ENCODE peak calls at places on chromosomes 2 and 18, in ten cellular contexts. U is neural crest cell, F is choroid plexus epithelial cell, I is upper lobe of left lung, B is GM12878, K is cardiac muscle cell, N is RWPE1, Q is HFFc6, X is kidney epithelial cell, V is type B pancreatic cell. Y is an unnamed sample.

GRCh38 chr2:136032817-136033216 is 47.4 kb upstream of the DARS1 start:
- DNase-seq in U (no peak), F (no peak), I (no peak), B (no peak), K (no peak), N (no peak), Q (no peak), X (no peak), V (no peak), Y (no peak)

GRCh38 chr2:236764716-236765115 is 195.1 kb downstream of the ACKR3 start:
- DNase-seq in U (no peak), F (no peak), I (no peak), B (no peak), K (no peak), N (no peak), Q (no peak), X (no peak), V (no peak), Y (no peak)

GRCh38 chr18:23921716-23922285 is 92.8 kb upstream of the TTC39C start:
- DNase-seq in U (no peak), F (no peak), I (no peak), B (no peak), K (no peak), N (no peak), Q (no peak), X (no peak), V (no peak), Y (no peak)

GRCh38 chr2:127449898-127450297 is 31.7 kb downstream of the PROC start:
- DNase-seq in U (no peak), F (no peak), I (no peak), B (no peak), K (no peak), N (no peak), Q (no peak), X (no peak), V (no peak), Y (no peak)

GRCh38 chr18:24862225-24862893 is 401.9 kb downstream of the HRH4 start:
- DNase-seq in U (peak; percentile 38), F (no peak), I (no peak), B (no peak), K (no peak), N (no peak), Q (no peak), X (no peak), V (no peak), Y (no peak)

GRCh38 chr18:51537487-51537886 is 340.0 kb upstream of the MEX3C start:
- DNase-seq in U (peak; percentile 29), F (peak; percentile 54), I (peak; percentile 35), B (peak; percentile 2), K (peak; percentile 67), N (peak; percentile 20), Q (no peak), X (no peak), V (no peak), Y (peak; percentile 40)

GRCh38 chr2:118569876-118570535 is 277.4 kb downstream of the EN1 start:
- DNase-seq in U (no peak), F (no peak), I (no peak), B (no peak), K (no peak), N (no peak), Q (no peak), X (no peak), V (no peak), Y (no peak)

GRCh38 chr2:88680916-88681315 is 10.6 kb upstream of the RPIA start:
- DNase-seq in U (no peak), F (no peak), I (no peak), B (no peak), K (no peak), N (no peak), Q (no peak), X (no peak), V (no peak), Y (no peak)

GRCh38 chr2:95326433-95327140 is 29.4 kb downstream of the KCNIP3 start:
- DNase-seq in U (no peak), F (no peak), I (no peak), B (no peak), K (no peak), N (no peak), Q (no peak), X (no peak), V (no peak), Y (no peak)

GRCh38 chr2:95325590-95326432 is 28.7 kb downstream of the KCNIP3 start:
- DNase-seq in U (no peak), F (no peak), I (no peak), B (no peak), K (no peak), N (no peak), Q (no peak), X (no peak), V (no peak), Y (no peak)

GRCh38 chr2:95329401-95329800 is 32.3 kb downstream of the KCNIP3 start:
- DNase-seq in U (no peak), F (no peak), I (no peak), B (no peak), K (no peak), N (no peak), Q (no peak), X (no peak), V (no peak), Y (no peak)

GRCh38 chr2:95328386-95329125 is 31.4 kb downstream of the KCNIP3 start:
- DNase-seq in U (no peak), F (peak; percentile 8), I (no peak), B (no peak), K (peak; percentile 48), N (no peak), Q (no peak), X (no peak), V (no peak), Y (no peak)

DNA sequence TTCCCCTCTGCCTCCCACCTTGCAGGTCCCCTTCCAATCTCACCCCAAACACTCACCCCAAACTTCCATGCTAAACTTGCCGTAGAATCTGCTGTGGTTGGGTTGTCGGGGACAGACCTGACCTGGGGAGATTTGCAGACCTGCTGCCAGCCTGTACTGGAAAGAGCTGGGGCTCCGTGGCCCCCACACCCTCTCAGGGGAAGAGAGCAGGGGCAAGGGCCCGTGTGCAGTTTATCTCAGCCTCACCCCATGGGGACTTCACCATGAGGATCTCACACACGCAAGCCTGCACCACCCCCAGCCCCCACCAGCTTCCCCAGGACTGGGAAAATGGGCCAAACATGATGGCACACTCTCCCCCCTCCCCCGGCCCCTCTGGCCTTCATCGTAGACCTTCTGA is 30.7 kb downstream of the KCNIP3 start:
- DNase-seq in U (no peak), F (no peak), I (no peak), B (no peak), K (no peak), N (no peak), Q (no peak), X (no peak), V (no peak), Y (no peak)
- TF ChIP-seq CTCF in U (no peak), F (no peak), I (no peak), B (no peak), K (no peak), N (no peak), Q (peak; percentile 3), X (no peak), V (no peak), Y (no peak)

GRCh38 chr18:70380915-70381896 is 92.4 kb downstream of the SOCS6 start:
- DNase-seq in U (peak; percentile 42), F (no peak), I (no peak), B (no peak), K (peak; percentile 57), N (no peak), Q (no peak), X (no peak), V (no peak), Y (no peak)

GRCh38 chr18:70382992-70383717 is 94.3 kb downstream of the SOCS6 start:
- DNase-seq in U (no peak), F (no peak), I (no peak), B (no peak), K (peak; percentile 1), N (no peak), Q (no peak), X (no peak), V (no peak), Y (no peak)

GRCh38 chr18:70384181-70384790 is 95.4 kb downstream of the SOCS6 start:
- DNase-seq in U (no peak), F (peak; percentile 58), I (no peak), B (no peak), K (no peak), N (peak; percentile 69), Q (peak; percentile 97), X (peak; percentile 92), V (no peak), Y (no peak)

GRCh38 chr18:70385474-70385873 is 96.6 kb downstream of the SOCS6 start:
- DNase-seq in U (no peak), F (no peak), I (no peak), B (no peak), K (no peak), N (no peak), Q (no peak), X (no peak), V (no peak), Y (no peak)

DNA sequence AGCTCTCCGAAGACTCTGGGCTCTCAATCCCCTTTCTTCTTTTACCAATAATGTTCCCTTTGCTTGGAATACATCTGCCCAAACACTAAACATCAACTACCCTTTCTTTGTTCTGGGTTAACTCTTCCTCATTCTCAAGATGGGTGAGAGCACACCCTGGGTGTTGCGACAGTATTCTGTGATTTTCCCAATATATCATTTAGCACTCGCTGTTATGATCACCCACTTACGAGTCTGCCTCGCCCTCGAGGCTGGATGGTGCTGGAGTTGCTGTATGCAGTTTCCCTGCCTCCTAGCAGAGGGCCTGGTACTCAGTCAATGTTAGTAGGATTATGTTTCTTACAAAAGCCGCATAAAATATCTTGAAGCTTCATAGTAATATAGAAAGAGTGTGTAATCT is 93.2 kb downstream of the SOCS6 start:
- DNase-seq in U (no peak), F (no peak), I (no peak), B (no peak), K (no peak), N (no peak), Q (no peak), X (no peak), V (no peak), Y (no peak)
- TF ChIP-seq CTCF in U (no peak), F (no peak), I (no peak), B (no peak), K (no peak), N (no peak), Q (no peak), X (no peak), V (no peak), Y (no peak)

GRCh38 chr2:52976132-52976949 is 791.3 kb upstream of the CHAC2 start:
- DNase-seq in U (peak; percentile 3), F (peak; percentile 45), I (no peak), B (no peak), K (peak; percentile 33), N (peak; percentile 34), Q (no peak), X (no peak), V (no peak), Y (no peak)
- TF ChIP-seq CTCF in U (peak; percentile 64), F (peak; percentile 83), I (no peak), B (peak; percentile 47), K (peak; percentile 42), N (peak; percentile 60), Q (peak; percentile 70), X (peak; percentile 79), V (peak; percentile 70), Y (peak; percentile 42)

DNA sequence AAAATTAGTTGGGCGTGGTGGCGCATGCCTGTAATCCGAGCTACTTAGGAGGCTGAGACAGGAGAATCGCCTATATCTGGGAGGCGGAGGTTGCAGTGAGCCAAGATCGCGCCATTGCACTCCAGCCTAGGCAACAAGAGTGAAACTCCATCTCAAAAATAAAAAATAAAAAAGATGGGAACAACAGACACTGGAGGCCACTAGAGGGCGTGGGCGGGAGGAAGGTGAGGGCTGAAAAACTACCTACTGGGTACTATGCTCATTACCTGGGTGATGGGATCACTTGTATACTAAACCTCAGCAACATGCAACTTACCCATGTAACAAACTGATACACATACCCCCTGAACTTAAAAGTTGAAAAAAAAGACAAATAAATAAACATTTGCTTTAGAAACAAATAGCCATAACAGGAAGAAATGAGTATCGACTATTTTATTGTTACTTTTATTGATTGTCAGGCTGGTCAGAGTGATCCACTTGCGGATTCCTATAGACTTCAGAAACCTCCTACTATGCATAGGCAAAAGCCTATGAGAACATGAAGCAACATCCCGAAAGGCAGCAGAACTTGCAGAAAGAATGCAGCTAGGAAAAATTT is 61.0 kb downstream of the TMEM163 start:
- DNase-seq in U (no peak), F (no peak), I (no peak), B (no peak), K (peak; percentile 23), N (no peak), Q (no peak), X (no peak), V (no peak), Y (no peak)
- TF ChIP-seq CTCF in U (peak; percentile 56), F (peak; percentile 44), I (peak; percentile 17), B (peak; percentile 33), K (peak; percentile 29), N (peak; percentile 33), Q (peak; percentile 77), X (peak; percentile 56), V (peak; percentile 71), Y (peak; percentile 35)